ENCODE peak calls at places on chromosome 1, in ten cellular contexts. P is Panc1; B is heart left ventricle; G is pancreas; Z is trophoblast cell; T is tibial artery; R is mammary epithelial cell; D is CD4-positive, alpha-beta T cell; A is upper lobe of right lung; U is RWPE1. N is an unnamed sample.
A peak's percentile ranks its signal among the peaks of the same experiment; 100 is the strongest.

GRCh38 chr1:112722601-112723510 is 7.7 kb upstream of the PPM1J start:
- DNase-seq in B (no peak), G (no peak), D (no peak), Z (peak; percentile 68), T (no peak), P (no peak), U (no peak), R (no peak), A (no peak), N (no peak)

GRCh38 chr1:176211395-176212165 is 4.5 kb upstream of the COP1 start:
- DNase-seq in Z (peak; percentile 50), A (no peak), G (no peak), P (no peak), D (no peak), R (peak; percentile 18), B (no peak), T (no peak), U (no peak), N (peak; percentile 16)

GRCh38 chr1:52348704-52349301 is 17.2 kb downstream of the CC2D1B start:
- DNase-seq in A (peak; percentile 44), G (no peak), R (peak; percentile 28), T (no peak), Z (peak; percentile 77), D (no peak), P (no peak), U (peak; percentile 19), B (no peak), N (no peak)

GRCh38 chr1:101299166-101299565 is 62.3 kb downstream of the S1PR1 start:
- DNase-seq in P (no peak), Z (no peak), T (no peak), R (no peak), A (no peak), B (no peak), D (no peak), U (no peak), G (no peak), N (no peak)

GRCh38 chr1:78323311-78323710 is 167.5 kb upstream of the PTGFR start:
- DNase-seq in R (peak; percentile 30), B (no peak), A (no peak), P (no peak), D (no peak), T (no peak), G (no peak), Z (no peak), U (no peak), N (no peak)

GRCh38 chr1:7576946-7577657 is 194.0 kb upstream of the VAMP3 start:
- DNase-seq in T (no peak), B (no peak), Z (no peak), G (no peak), A (peak; percentile 47), P (no peak), U (peak; percentile 39), R (no peak), D (no peak), N (no peak)

GRCh38 chr1:1330366-1331067 is 563 bp upstream of the TAS1R3 start:
- DNase-seq in T (no peak), Z (no peak), U (no peak), B (no peak), G (no peak), D (no peak), R (no peak), P (no peak), A (no peak), N (no peak)

GRCh38 chr1:169711469-169712308 is at the start of gene SELL:
- DNase-seq in P (peak; percentile 50), Z (peak; percentile 67), T (peak; percentile 52), G (peak; percentile 57), D (peak; percentile 53), R (peak; percentile 61), U (peak; percentile 57), A (no peak), B (no peak), N (peak; percentile 58)

GRCh38 chr1:157971723-157972122 is 21.7 kb upstream of the KIRREL1 start:
- DNase-seq in Z (no peak), P (no peak), A (no peak), B (no peak), U (no peak), R (no peak), D (no peak), G (no peak), T (no peak), N (no peak)

GRCh38 chr1:162856260-162856659 is 4.7 kb downstream of the CCDC190 start:
- DNase-seq in B (no peak), P (no peak), R (peak; percentile 96), Z (no peak), G (no peak), A (no peak), T (no peak), D (no peak), U (peak; percentile 60), N (peak; percentile 70)

DNA sequence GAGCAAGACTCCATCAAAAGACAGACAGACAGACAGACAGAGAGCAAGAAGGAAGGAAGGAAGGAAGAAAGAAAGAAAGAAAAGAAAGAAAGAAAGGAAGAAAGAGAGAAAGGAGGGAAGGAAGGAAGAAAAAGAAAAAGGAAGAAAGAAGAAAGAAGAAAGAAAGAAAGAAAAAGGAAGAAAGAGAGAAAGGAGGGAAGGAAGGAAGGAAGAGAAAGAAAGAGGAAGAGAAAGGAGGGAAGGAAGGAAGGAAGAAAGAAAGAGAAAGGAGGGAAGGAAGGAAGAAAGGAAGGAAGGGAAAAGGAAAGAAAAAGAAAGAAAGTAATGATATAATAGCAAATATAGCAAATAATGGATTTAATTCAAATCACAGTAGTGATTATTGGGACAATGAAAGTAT is 32.7 kb downstream of the CHML start:
- DNase-seq in B (no peak), R (no peak), U (no peak), D (no peak), A (no peak), Z (no peak), T (no peak), G (no peak), P (no peak), N (no peak)
- H3K27ac ChIP-seq in B (no peak overlapping the region), R (peak overlapping the region; percentile 91), U (peak overlapping the region; percentile 60), D (no peak overlapping the region), A (no peak overlapping the region), Z (no peak overlapping the region), T (no peak overlapping the region), G (no peak overlapping the region), P (peak overlapping the region; percentile 93), N (peak overlapping the region; percentile 97)

GRCh38 chr1:51264470-51264869 is 28.4 kb downstream of the RNF11 start:
- DNase-seq in A (no peak), D (no peak), T (no peak), P (no peak), U (no peak), R (peak; percentile 62), G (no peak), B (no peak), Z (peak; percentile 43), N (peak; percentile 46)

GRCh38 chr1:51265618-51266017 is 29.5 kb downstream of the RNF11 start:
- DNase-seq in D (no peak), B (no peak), G (no peak), U (no peak), R (no peak), P (no peak), A (no peak), T (no peak), Z (peak; percentile 15), N (no peak)

GRCh38 chr1:51268675-51269033 is 32.6 kb downstream of the RNF11 start:
- DNase-seq in B (no peak), D (no peak), Z (no peak), G (no peak), A (no peak), U (no peak), R (no peak), T (no peak), P (no peak), N (no peak)

GRCh38 chr1:51266181-51266580 is 30.1 kb downstream of the RNF11 start:
- DNase-seq in T (no peak), Z (no peak), R (no peak), B (no peak), P (no peak), A (no peak), G (no peak), D (no peak), U (no peak), N (no peak)

GRCh38 chr1:51266791-51267190 is 30.7 kb downstream of the RNF11 start:
- DNase-seq in U (no peak), A (no peak), B (no peak), P (no peak), Z (peak; percentile 63), T (no peak), D (no peak), R (no peak), G (no peak), N (no peak)
- H3K27ac ChIP-seq in U (peak overlapping the region; percentile 15), A (no peak overlapping the region), B (no peak overlapping the region), P (no peak overlapping the region), Z (no peak overlapping the region), T (no peak overlapping the region), D (no peak overlapping the region), R (no peak overlapping the region), G (no peak overlapping the region), N (no peak overlapping the region)

GRCh38 chr1:233710507-233710906 is 96.6 kb downstream of the KCNK1 start:
- DNase-seq in T (no peak), R (no peak), A (no peak), G (no peak), Z (no peak), B (no peak), D (no peak), P (no peak), U (no peak), N (no peak)

GRCh38 chr1:233710031-233710430 is 96.1 kb downstream of the KCNK1 start:
- DNase-seq in T (no peak), R (no peak), D (no peak), U (no peak), A (no peak), Z (no peak), P (no peak), B (no peak), G (no peak), N (no peak)

GRCh38 chr1:233708416-233708815 is 94.5 kb downstream of the KCNK1 start:
- DNase-seq in P (no peak), B (no peak), R (peak; percentile 25), Z (no peak), T (no peak), G (no peak), U (no peak), D (no peak), A (no peak), N (peak; percentile 33)

GRCh38 chr1:233707153-233707905 is 93.4 kb downstream of the KCNK1 start:
- DNase-seq in U (peak; percentile 86), R (peak; percentile 89), P (peak; percentile 8), Z (no peak), A (no peak), D (no peak), T (no peak), G (peak; percentile 46), B (no peak), N (peak; percentile 82)

DNA sequence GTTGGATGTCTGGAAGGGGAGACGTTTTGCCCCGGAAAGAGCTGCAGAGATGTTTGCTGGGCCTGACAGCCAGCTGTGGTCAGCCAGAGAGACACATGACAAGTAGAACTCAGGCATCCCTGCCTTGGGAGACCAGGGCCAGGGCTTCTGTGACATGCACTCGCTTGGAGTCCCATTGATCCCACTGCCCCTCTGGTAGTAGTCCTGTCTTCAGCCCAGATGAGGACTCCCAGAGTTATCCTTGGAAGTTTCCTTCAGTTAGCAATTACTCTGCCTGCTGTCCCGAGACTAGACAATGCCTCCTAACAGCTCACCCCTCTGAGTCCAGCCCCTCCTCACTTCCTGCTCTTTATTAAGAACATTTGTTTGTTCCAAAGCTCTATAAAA is 94.0 kb downstream of the KCNK1 start:
- DNase-seq in D (no peak), B (peak; percentile 44), P (no peak), T (no peak), A (no peak), R (no peak), Z (no peak), U (no peak), G (no peak), N (no peak)
- H3K27ac ChIP-seq in D (no peak overlapping the region), B (no peak overlapping the region), P (no peak overlapping the region), T (peak overlapping the region; percentile 39), A (no peak overlapping the region), R (peak overlapping the region; percentile 45), Z (peak overlapping the region; percentile 50), U (peak overlapping the region; percentile 91), G (peak overlapping the region; percentile 1), N (peak overlapping the region; percentile 26)

GRCh38 chr1:30675761-30676160 is 47.6 kb downstream of the MATN1 start:
- DNase-seq in A (no peak), T (no peak), D (no peak), R (peak; percentile 71), U (peak; percentile 26), B (no peak), Z (no peak), G (no peak), P (no peak), N (no peak)
- H3K27ac ChIP-seq in A (no peak overlapping the region), T (peak overlapping the region; percentile 26), D (no peak overlapping the region), R (peak overlapping the region; percentile 30), U (no peak overlapping the region), B (no peak overlapping the region), Z (no peak overlapping the region), G (no peak overlapping the region), P (no peak overlapping the region), N (peak overlapping the region; percentile 1)